ENCODE peak calls at places on chromosomes 1 and 21, in eight cellular contexts. I, A, E, P, Y, H, J and X are unnamed samples.

GRCh38 chr21:38669186-38669585 is 136.5 kb upstream of the ETS2 start:
- DNase-seq in I (no peak), A (no peak), E (no peak), P (no peak), Y (no peak), H (no peak), J (peak; percentile 60), X (no peak)

GRCh38 chr1:225917536-225917935 is 6.5 kb downstream of the PYCR2 start:
- DNase-seq in I (no peak), A (no peak), E (no peak), P (no peak), Y (no peak), H (no peak), J (no peak), X (no peak)

GRCh38 chr21:45990741-45991605 is 9.4 kb downstream of the COL6A1 start:
- DNase-seq in I (no peak), A (no peak), E (no peak), P (no peak), Y (peak; percentile 43), H (no peak), J (no peak), X (no peak)

GRCh38 chr1:27361044-27361402 is 5.7 kb downstream of the MAP3K6 start:
- DNase-seq in I (no peak), A (no peak), E (no peak), P (no peak), Y (no peak), H (no peak), J (no peak), X (no peak)

GRCh38 chr1:204435246-204435885 is 23.7 kb upstream of the PPP1R15B start:
- DNase-seq in I (no peak), A (no peak), E (no peak), P (no peak), Y (no peak), H (no peak), J (peak; percentile 86), X (no peak)

GRCh38 chr1:3777647-3778589 is 5.4 kb downstream of the SMIM1 start:
- DNase-seq in I (no peak), A (no peak), E (no peak), P (no peak), Y (no peak), H (no peak), J (no peak), X (no peak)

GRCh38 chr1:164895026-164895907 is 336.3 kb downstream of the PBX1 start:
- DNase-seq in I (no peak), A (no peak), E (no peak), P (no peak), Y (no peak), H (no peak), J (no peak), X (no peak)

GRCh38 chr21:31731112-31731801 is 661 bp downstream of the SCAF4 start:
- DNase-seq in I (no peak), A (no peak), E (peak; percentile 39), P (peak; percentile 41), Y (peak; percentile 56), H (peak; percentile 14), J (peak; percentile 44), X (peak; percentile 17)

GRCh38 chr1:159931101-159931816 is 6.0 kb upstream of the TAGLN2 start:
- DNase-seq in I (no peak), A (no peak), E (no peak), P (no peak), Y (no peak), H (no peak), J (no peak), X (no peak)

GRCh38 chr1:31760422-31760900 is 3.7 kb downstream of the ADGRB2 start:
- DNase-seq in I (no peak), A (no peak), E (no peak), P (no peak), Y (no peak), H (no peak), J (no peak), X (no peak)

GRCh38 chr1:115782571-115783281 is 14.2 kb upstream of the CASQ2 start:
- DNase-seq in I (no peak), A (no peak), E (no peak), P (no peak), Y (peak; percentile 54), H (no peak), J (peak; percentile 82), X (no peak)

GRCh38 chr1:11938722-11939526 is 4.4 kb downstream of the PLOD1 start:
- DNase-seq in I (no peak), A (no peak), E (no peak), P (no peak), Y (no peak), H (no peak), J (peak; percentile 32), X (no peak)

GRCh38 chr1:169309178-169310166 is 58.1 kb downstream of the NME7 start:
- DNase-seq in I (no peak), A (no peak), E (no peak), P (no peak), Y (no peak), H (no peak), J (no peak), X (no peak)

GRCh38 chr21:45862544-45863207 is 118.9 kb upstream of the COL6A1 start:
- DNase-seq in I (no peak), A (no peak), E (no peak), P (no peak), Y (no peak), H (no peak), J (no peak), X (no peak)

GRCh38 chr1:112862753-112863426 is 93.1 kb downstream of the SLC16A1 start:
- DNase-seq in I (no peak), A (no peak), E (no peak), P (no peak), Y (no peak), H (no peak), J (no peak), X (no peak)

GRCh38 chr1:172824199-172824598 is 165.3 kb downstream of the FASLG start:
- DNase-seq in I (no peak), A (no peak), E (no peak), P (no peak), Y (no peak), H (no peak), J (peak; percentile 32), X (no peak)